ENCODE peak calls at places on chromosome 14, in eight cellular contexts. I, S, G, T, Z, U, A and Q are unnamed samples.

GRCh38 chr14:75150150-75150549 is 23.3 kb upstream of the NEK9 start:
- DNase-seq in U (no peak), G (no peak), I (no peak), A (no peak), Z (no peak), T (no peak), S (no peak), Q (no peak)

GRCh38 chr14:52686176-52686575 is 9.2 kb downstream of the ERO1A start:
- DNase-seq in A (no peak), U (no peak), S (no peak), Z (no peak), I (no peak), T (no peak), G (no peak), Q (no peak)

GRCh38 chr14:98926151-98926550 is 345.8 kb downstream of the BCL11B start:
- DNase-seq in T (no peak), S (no peak), Z (no peak), I (no peak), G (no peak), A (peak), U (no peak), Q (no peak)

GRCh38 chr14:23644195-23644918 is 8.2 kb downstream of the DHRS2 start:
- DNase-seq in A (no peak), I (no peak), T (no peak), S (no peak), G (no peak), U (no peak), Z (no peak), Q (no peak)

GRCh38 chr14:45251912-45252311 is 1.1 kb downstream of the MIS18BP1 start:
- DNase-seq in S (peak), G (no peak), I (peak), U (peak), A (no peak), Z (no peak), T (peak), Q (no peak)

GRCh38 chr14:105859717-105860614 is 333.6 kb downstream of the TMEM121 start:
- DNase-seq in I (no peak), A (peak), T (no peak), S (no peak), G (no peak), U (no peak), Z (no peak), Q (no peak)

GRCh38 chr14:31829256-31829923 is 247.7 kb upstream of the ARHGAP5 start:
- DNase-seq in I (no peak), A (no peak), Z (no peak), S (no peak), G (no peak), T (no peak), U (peak), Q (no peak)

GRCh38 chr14:59428581-59429012 is 36.6 kb downstream of the GPR135 start:
- DNase-seq in T (no peak), G (no peak), U (peak), A (no peak), S (no peak), Z (no peak), I (no peak), Q (no peak)

GRCh38 chr14:54440037-54440436 is 1.1 kb downstream of the CNIH1 start:
- DNase-seq in S (no peak), A (no peak), G (no peak), T (no peak), U (peak), I (no peak), Z (no peak), Q (no peak)

GRCh38 chr14:77868552-77869300 is 68.8 kb downstream of the ADCK1 start:
- DNase-seq in S (no peak), T (no peak), A (no peak), G (no peak), I (no peak), Z (no peak), U (no peak), Q (no peak)

GRCh38 chr14:73457050-73457934 is 1.1 kb downstream of the NUMB start:
- DNase-seq in T (peak), S (peak), G (no peak), I (peak), A (no peak), U (no peak), Z (no peak), Q (no peak)

GRCh38 chr14:100872241-100872640 is 31.3 kb downstream of the RTL1 start:
- DNase-seq in S (no peak), Z (no peak), G (no peak), U (no peak), I (no peak), A (no peak), T (no peak), Q (no peak)

GRCh38 chr14:104237651-104238423 is 99.5 kb downstream of the KIF26A start:
- DNase-seq in T (no peak), I (no peak), Z (no peak), U (no peak), S (no peak), A (no peak), G (no peak), Q (no peak)

GRCh38 chr14:92850492-92850891 is 56.4 kb downstream of the GOLGA5 start:
- DNase-seq in U (no peak), Z (no peak), G (no peak), S (no peak), I (no peak), T (no peak), A (no peak), Q (no peak)

GRCh38 chr14:77988966-77989365 is 181.2 kb upstream of the NRXN3 start:
- DNase-seq in U (peak), A (no peak), T (no peak), I (no peak), S (peak), Z (no peak), G (no peak), Q (no peak)

GRCh38 chr14:52961060-52961639 is 10.3 kb upstream of the FERMT2 start:
- DNase-seq in U (peak), I (peak), A (peak), T (peak), S (peak), G (peak), Z (peak), Q (no peak)

GRCh38 chr14:89635615-89636014 is 218.6 kb upstream of the FOXN3 start:
- DNase-seq in A (no peak), G (no peak), I (no peak), Z (no peak), T (no peak), S (no peak), U (peak), Q (no peak)

GRCh38 chr14:89667983-89668382 is 250.9 kb upstream of the FOXN3 start:
- DNase-seq in I (no peak), G (no peak), A (no peak), T (no peak), S (no peak), U (peak), Z (no peak), Q (no peak)

GRCh38 chr14:100297320-100298300 is 8.6 kb downstream of the SLC25A29 start:
- DNase-seq in Z (no peak), I (no peak), T (peak), A (no peak), S (peak), G (no peak), U (peak), Q (no peak)

GRCh38 chr14:67856806-67857205 is 37.2 kb downstream of the RAD51B start:
- DNase-seq in T (no peak), U (peak), G (no peak), I (no peak), A (no peak), Z (no peak), S (no peak), Q (no peak)

GRCh38 chr14:101562659-101563351 is 1.5 kb downstream of the DIO3 start:
- DNase-seq in A (no peak), S (no peak), Z (no peak), T (no peak), U (no peak), G (no peak), I (peak), Q (no peak)

GRCh38 chr14:61841145-61841544 is 78.9 kb downstream of the SNAPC1 start:
- DNase-seq in A (no peak), T (no peak), Z (no peak), U (peak), I (peak), S (no peak), G (no peak), Q (no peak)

GRCh38 chr14:73818821-73819220 is 32.8 kb upstream of the PTGR2 start:
- DNase-seq in G (no peak), A (no peak), U (no peak), S (no peak), I (no peak), Z (no peak), T (no peak), Q (no peak)

GRCh38 chr14:66476964-66477363 is 9.2 kb upstream of the CCDC196 start:
- DNase-seq in A (no peak), G (no peak), S (no peak), T (no peak), Z (no peak), I (no peak), U (peak), Q (peak)

GRCh38 chr14:65462411-65462810 is 49.9 kb downstream of the FUT8 start:
- DNase-seq in I (no peak), G (no peak), U (peak), T (no peak), A (no peak), S (no peak), Z (no peak), Q (no peak)

GRCh38 chr14:46036099-46036498 is 615.5 kb downstream of the RPL10L start:
- DNase-seq in A (no peak), Z (no peak), G (no peak), S (no peak), T (no peak), U (no peak), I (no peak), Q (no peak)

GRCh38 chr14:96037891-96038557 is 1.1 kb upstream of the C14orf132 start:
- DNase-seq in U (peak), A (no peak), S (no peak), Z (no peak), T (no peak), I (no peak), G (peak), Q (no peak)

GRCh38 chr14:89221109-89221508 is 195.9 kb downstream of the FOXN3 start:
- DNase-seq in G (no peak), T (no peak), S (no peak), I (peak), A (no peak), Z (no peak), U (peak), Q (peak)